ENCODE peak calls at places on chromosomes 16 and 17, in four cellular contexts. W, F, S and V are unnamed samples.

GRCh38 chr16:80040413-80040812 is 439.9 kb upstream of the MAF start:
- DNase-seq in W (no peak), F (no peak), S (no peak), V (no peak)

GRCh38 chr17:8056232-8056975 is 17.5 kb downstream of the ALOX15B start:
- DNase-seq in W (no peak), F (peak; percentile 93), S (peak; percentile 44), V (peak; percentile 8)

GRCh38 chr17:76371656-76372628 is 12.5 kb upstream of the SPHK1 start:
- DNase-seq in W (no peak), F (no peak), S (no peak), V (no peak)

GRCh38 chr17:39597372-39598046 is 10.2 kb downstream of the NEUROD2 start:
- DNase-seq in W (no peak), F (no peak), S (no peak), V (no peak)

GRCh38 chr17:62780273-62780672 is 27.8 kb downstream of the MARCHF10 start:
- DNase-seq in W (no peak), F (no peak), S (no peak), V (no peak)

GRCh38 chr17:142102-142661 is 4.8 kb downstream of the SCGB1C2 start:
- DNase-seq in W (no peak), F (peak; percentile 20), S (no peak), V (no peak)

GRCh38 chr17:55584055-55584685 is 72.9 kb upstream of the SMIM36 start:
- DNase-seq in W (no peak), F (no peak), S (no peak), V (no peak)

GRCh38 chr16:27769561-27770222 is 219.7 kb downstream of the KATNIP start:
- DNase-seq in W (no peak), F (no peak), S (no peak), V (no peak)

GRCh38 chr16:1989826-1990335 is at the start of gene SYNGR3:
- DNase-seq in W (peak; percentile 67), F (no peak), S (no peak), V (peak; percentile 54)

GRCh38 chr17:68567035-68567434 is 34.1 kb downstream of the FAM20A start:
- DNase-seq in W (no peak), F (peak; percentile 71), S (no peak), V (no peak)
- TF ChIP-seq ATF3 in W (no peak), F (no peak), S (no peak), V (no peak)

DNA sequence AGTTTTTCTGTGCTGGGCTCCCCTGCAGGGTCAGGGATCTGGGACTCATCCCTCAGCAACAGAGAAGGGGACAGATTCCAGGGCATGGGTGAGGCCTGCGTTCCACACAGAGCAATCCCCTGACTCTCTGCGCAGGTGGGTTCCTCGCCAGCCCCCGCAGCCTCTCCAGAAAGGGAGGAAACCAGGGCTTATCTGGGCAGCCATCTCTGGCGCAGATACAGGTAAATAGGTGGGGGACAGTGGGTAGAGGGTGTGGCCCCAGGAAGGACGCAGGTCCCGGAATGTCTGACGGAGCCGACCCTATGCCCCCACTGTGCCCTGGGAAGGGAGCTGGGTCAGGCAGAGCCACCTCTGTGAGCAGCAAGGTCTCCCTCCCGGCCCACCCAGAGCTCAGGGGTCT is 23.2 kb downstream of the PIEZO1 start:
- DNase-seq in W (no peak), F (no peak), S (no peak), V (no peak)
- TF ChIP-seq CBFB in W (no peak), F (no peak), S (no peak), V (no peak)

GRCh38 chr17:49488612-49489011 is 6.5 kb upstream of the NGFR start:
- DNase-seq in W (no peak), F (no peak), S (no peak), V (no peak)
- TF ChIP-seq ATF3 in W (no peak), F (no peak), S (no peak), V (no peak)

GRCh38 chr16:56201030-56201429 is 9.7 kb downstream of the GNAO1 start:
- DNase-seq in W (no peak), F (no peak), S (no peak), V (no peak)

GRCh38 chr16:56198755-56199114 is 7.4 kb downstream of the GNAO1 start:
- DNase-seq in W (no peak), F (no peak), S (no peak), V (no peak)

GRCh38 chr16:56197227-56197992 is 6.1 kb downstream of the GNAO1 start:
- DNase-seq in W (no peak), F (no peak), S (no peak), V (no peak)

GRCh38 chr16:56198044-56198754 is 6.9 kb downstream of the GNAO1 start:
- DNase-seq in W (no peak), F (no peak), S (no peak), V (no peak)

GRCh38 chr16:56199164-56199563 is 7.9 kb downstream of the GNAO1 start:
- DNase-seq in W (no peak), F (no peak), S (peak; percentile 39), V (no peak)
- TF ChIP-seq CBFB in W (no peak), F (no peak), S (no peak), V (no peak)

GRCh38 chr17:35022536-35023063 is 40.9 kb downstream of the RFFL start:
- DNase-seq in W (no peak), F (peak; percentile 24), S (no peak), V (no peak)
- TF ChIP-seq ATF3 in W (no peak), F (no peak), S (no peak), V (no peak)

GRCh38 chr17:27489045-27489715 is 32.9 kb downstream of the KSR1 start:
- DNase-seq in W (no peak), F (no peak), S (no peak), V (no peak)
- TF ChIP-seq CBFB in W (no peak), F (no peak), S (no peak), V (no peak)

GRCh38 chr17:29573558-29573870 is 5.0 kb downstream of the TP53I13 start:
- DNase-seq in W (no peak), F (no peak), S (no peak), V (no peak)

GRCh38 chr17:29571883-29572681 is 3.6 kb downstream of the TP53I13 start:
- DNase-seq in W (no peak), F (no peak), S (no peak), V (peak; percentile 26)

GRCh38 chr17:29570521-29570920 is 2.0 kb downstream of the TP53I13 start:
- DNase-seq in W (no peak), F (no peak), S (no peak), V (no peak)

GRCh38 chr17:29572691-29573557 is 4.4 kb downstream of the TP53I13 start:
- DNase-seq in W (peak; percentile 72), F (no peak), S (no peak), V (peak; percentile 64)

DNA sequence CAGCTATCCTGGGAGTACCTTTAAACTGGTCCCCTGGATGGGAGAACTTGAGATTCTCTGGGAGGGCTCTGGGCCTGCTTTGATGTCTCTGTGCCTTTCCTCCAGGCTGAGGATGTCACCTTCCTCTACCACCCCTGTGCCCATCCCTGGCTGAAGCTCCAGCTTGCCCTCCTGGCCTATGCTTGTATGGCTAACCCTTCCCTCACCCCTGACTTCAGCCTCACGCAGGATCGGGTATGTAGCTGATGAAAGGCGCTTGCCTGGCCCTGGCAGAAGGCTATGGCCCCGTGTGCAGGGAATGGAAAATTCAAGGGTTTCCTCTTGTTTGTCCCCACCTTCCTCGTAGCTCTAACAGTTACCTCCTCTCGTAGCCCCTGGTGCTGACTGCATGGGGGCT is 3.0 kb downstream of the TP53I13 start:
- DNase-seq in W (no peak), F (no peak), S (no peak), V (peak; percentile 7)
- TF ChIP-seq ATF3 in W (no peak), F (no peak), S (no peak), V (no peak)

GRCh38 chr16:51651061-51651466 is 500.0 kb upstream of the SALL1 start:
- DNase-seq in W (no peak), F (no peak), S (no peak), V (no peak)
- TF ChIP-seq CBFB in W (no peak), F (no peak), S (no peak), V (no peak)